ENCODE peak calls at places on chromosomes 3 and 15, in four cellular contexts. O is activated CD4-positive, alpha-beta memory T cell treated with anti-CD3 and anti-CD28 coated beads, Interleukin-2, amount 10 ng/mL, durations not matched to agents 7 days and 5 days; E is cardiac fibroblast; D is hypothalamus. R is an unnamed sample.

GRCh38 chr3:195176776-195177175 is 94.2 kb downstream of the XXYLT1 start:
- DNase-seq in O (no peak), E (no peak), D (no peak), R (no peak)

GRCh38 chr3:68271145-68271544 is 616.7 kb upstream of the SUCLG2 start:
- DNase-seq in O (no peak), E (no peak), D (no peak), R (no peak)

GRCh38 chr3:81723732-81724313 is 37.6 kb downstream of the GBE1 start:
- DNase-seq in O (no peak), E (peak; percentile 72), D (no peak), R (no peak)

GRCh38 chr3:71180524-71180923 is 403.0 kb downstream of the FOXP1 start:
- DNase-seq in O (no peak), E (no peak), D (no peak), R (peak; percentile 18)

GRCh38 chr3:160697628-160698382 is 20.8 kb downstream of the ARL14 start:
- DNase-seq in O (no peak), E (peak; percentile 59), D (no peak), R (peak; percentile 48)

GRCh38 chr3:127798716-127799115 is 23.6 kb downstream of the MGLL start:
- DNase-seq in O (no peak), E (no peak), D (no peak), R (no peak)

GRCh38 chr3:14200841-14201240 is 22.2 kb downstream of the LSM3 start:
- DNase-seq in O (no peak), E (no peak), D (no peak), R (peak; percentile 45)

GRCh38 chr3:13111874-13112520 is 38.8 kb upstream of the IQSEC1 start:
- DNase-seq in O (no peak), E (no peak), D (no peak), R (no peak)

GRCh38 chr15:65918936-65919335 is 49.6 kb downstream of the RAB11A start:
- DNase-seq in O (no peak), E (no peak), D (no peak), R (no peak)

GRCh38 chr3:5061218-5061569 is 60.9 kb upstream of the ARL8B start:
- DNase-seq in O (no peak), E (no peak), D (no peak), R (no peak)

GRCh38 chr3:133926736-133927542 is 31.3 kb upstream of the RAB6B start:
- DNase-seq in O (no peak), E (no peak), D (no peak), R (no peak)

GRCh38 chr3:3589715-3590130 is 209.5 kb upstream of the LRRN1 start:
- DNase-seq in O (no peak), E (no peak), D (no peak), R (no peak)

GRCh38 chr15:80202016-80202315 is 49.2 kb downstream of the FAH start:
- DNase-seq in O (no peak), E (no peak), D (no peak), R (no peak)

GRCh38 chr3:39917060-39917773 is 107.8 kb downstream of the MYRIP start:
- DNase-seq in O (no peak), E (peak; percentile 57), D (no peak), R (peak; percentile 34)

GRCh38 chr15:45648521-45649200 is 13.8 kb downstream of the SQOR start:
- DNase-seq in O (no peak), E (peak; percentile 87), D (no peak), R (peak; percentile 63)

GRCh38 chr3:81734742-81735141 is 26.7 kb downstream of the GBE1 start:
- DNase-seq in O (no peak), E (no peak), D (no peak), R (no peak)

GRCh38 chr3:194296832-194297666 is 54.1 kb downstream of the CPN2 start:
- DNase-seq in O (no peak), E (no peak), D (no peak), R (no peak)

GRCh38 chr3:113948015-113948917 is 453 bp downstream of the ZDHHC23 start:
- DNase-seq in O (peak; percentile 31), E (no peak), D (no peak), R (peak; percentile 6)

GRCh38 chr3:56291244-56291680 is 177.0 kb downstream of the ERC2 start:
- DNase-seq in O (peak; percentile 26), E (peak; percentile 98), D (no peak), R (no peak)

GRCh38 chr3:20142517-20142916 is 43.5 kb downstream of the SGO1 start:
- DNase-seq in O (no peak), E (no peak), D (no peak), R (no peak)

GRCh38 chr3:134937256-134938023 is 142.4 kb downstream of the EPHB1 start:
- DNase-seq in O (no peak), E (peak; percentile 2), D (no peak), R (no peak)

GRCh38 chr3:127690823-127691452 is 18.2 kb downstream of the ABTB1 start:
- DNase-seq in O (no peak), E (peak; percentile 75), D (no peak), R (peak; percentile 82)

GRCh38 chr3:157920804-157921203 is 185.4 kb downstream of the SHOX2 start:
- DNase-seq in O (no peak), E (no peak), D (no peak), R (no peak)

GRCh38 chr3:161100994-161101393 is 4.2 kb downstream of the B3GALNT1 start:
- DNase-seq in O (no peak), E (no peak), D (no peak), R (no peak)

GRCh38 chr3:113747719-113748046 is 848 bp downstream of the ATP6V1A start:
- DNase-seq in O (peak; percentile 22), E (no peak), D (no peak), R (peak; percentile 25)

GRCh38 chr3:125292015-125292414 is 79.5 kb upstream of the SLC12A8 start:
- DNase-seq in O (no peak), E (no peak), D (no peak), R (no peak)

GRCh38 chr3:194861375-194861774 is 175.7 kb downstream of the FAM43A start:
- DNase-seq in O (no peak), E (no peak), D (no peak), R (no peak)

GRCh38 chr3:177523991-177524438 is 326.7 kb upstream of the TBL1XR1 start:
- DNase-seq in O (no peak), E (peak; percentile 40), D (no peak), R (peak; percentile 64)

GRCh38 chr15:37820380-37821128 is 113.9 kb upstream of the TMCO5A start:
- DNase-seq in O (no peak), E (no peak), D (no peak), R (no peak)

GRCh38 chr3:151171145-151171544 is 31.9 kb downstream of the GPR171 start:
- DNase-seq in O (peak; percentile 71), E (no peak), D (no peak), R (no peak)

GRCh38 chr3:124837730-124838186 is 49.4 kb downstream of the ITGB5 start:
- DNase-seq in O (no peak), E (peak; percentile 75), D (no peak), R (peak; percentile 73)

GRCh38 chr3:195455789-195456188 is 13.0 kb upstream of the ACAP2 start:
- DNase-seq in O (no peak), E (no peak), D (no peak), R (no peak)

GRCh38 chr15:92383528-92384326 is 10.0 kb upstream of the ST8SIA2 start:
- DNase-seq in O (peak; percentile 41), E (no peak), D (no peak), R (no peak)

GRCh38 chr3:143255725-143256124 is 136.2 kb downstream of the CHST2 start:
- DNase-seq in O (no peak), E (no peak), D (no peak), R (no peak)

GRCh38 chr15:100725121-100726069 is 123.0 kb downstream of the ASB7 start:
- DNase-seq in O (no peak), E (peak; percentile 84), D (no peak), R (peak; percentile 86)

GRCh38 chr3:177608443-177608842 is 411.2 kb upstream of the TBL1XR1 start:
- DNase-seq in O (no peak), E (no peak), D (no peak), R (no peak)